ENCODE peak calls at places on chromosomes 1 and 21, in ten cellular contexts. E, N, B, L, R, C, Q, J, H and W are unnamed samples.

GRCh38 chr1:150999051-150999674 is 7.5 kb downstream of the MINDY1 start:
- DNase-seq in L (peak; percentile 71), R (no peak), B (no peak), H (no peak), E (peak; percentile 35), C (no peak), Q (peak; percentile 32), N (no peak), J (peak; percentile 84), W (peak; percentile 79)

GRCh38 chr1:93033785-93034184 is 45.3 kb upstream of the MTF2 start:
- DNase-seq in H (no peak), L (no peak), E (no peak), R (no peak), C (no peak), Q (no peak), J (no peak), N (no peak), B (no peak), W (no peak)

GRCh38 chr21:23016617-23017016 is 2018.4 kb downstream of the NCAM2 start:
- DNase-seq in B (no peak), C (no peak), E (no peak), Q (no peak), H (no peak), L (no peak), N (no peak), J (no peak), R (peak; percentile 78), W (no peak)

GRCh38 chr1:6519935-6520621 is 28.6 kb upstream of the PLEKHG5 start:
- DNase-seq in C (no peak), R (peak; percentile 19), N (peak; percentile 72), H (no peak), B (no peak), Q (no peak), L (no peak), E (peak; percentile 67), J (peak; percentile 93), W (peak; percentile 47)

GRCh38 chr1:35031103-35031452 is 667 bp downstream of the ZMYM6 start:
- DNase-seq in H (no peak), J (peak; percentile 72), L (peak; percentile 21), C (no peak), E (peak; percentile 29), N (peak; percentile 20), B (peak; percentile 7), R (peak; percentile 24), Q (no peak), W (peak; percentile 48)

GRCh38 chr1:39501666-39502065 is 10.2 kb downstream of the BMP8A start:
- DNase-seq in B (no peak), L (peak; percentile 78), N (peak; percentile 86), H (no peak), Q (peak; percentile 35), C (no peak), E (no peak), R (no peak), J (peak; percentile 39), W (no peak)

GRCh38 chr1:206482611-206483010 is 12.3 kb downstream of the IKBKE start:
- DNase-seq in Q (no peak), N (no peak), E (no peak), B (no peak), J (no peak), L (no peak), R (no peak), C (no peak), H (no peak), W (no peak)

GRCh38 chr1:24096009-24096736 is 15.8 kb downstream of the MYOM3 start:
- DNase-seq in L (no peak), E (no peak), N (no peak), C (no peak), H (peak; percentile 81), J (no peak), B (no peak), R (no peak), Q (no peak), W (no peak)

GRCh38 chr1:6776389-6776788 is 8.9 kb upstream of the CAMTA1 start:
- DNase-seq in B (no peak), C (no peak), Q (no peak), L (no peak), E (no peak), R (no peak), J (no peak), N (no peak), H (no peak), W (no peak)